ENCODE peak calls at places on chromosome 20, in four cellular contexts. A is T-helper 9 cell, Q is AML-193, V is ureter. S is an unnamed sample.

GRCh38 chr20:46959081-46959692 is 64.5 kb downstream of the EYA2 start:
- DNase-seq in V (no peak), Q (no peak), A (no peak), S (no peak)

GRCh38 chr20:25046736-25047666 is 10.9 kb downstream of the ACSS1 start:
- DNase-seq in A (no peak), Q (no peak), V (no peak), S (no peak)

GRCh38 chr20:17605131-17605660 is 35.3 kb downstream of the DSTN start:
- DNase-seq in A (no peak), Q (no peak), V (no peak), S (no peak)

GRCh38 chr20:37533154-37533715 is 5.6 kb upstream of the BLCAP start:
- DNase-seq in Q (no peak), V (no peak), A (no peak), S (no peak)

GRCh38 chr20:1626528-1627192 is 6.9 kb upstream of the SIRPB1 start:
- DNase-seq in A (no peak), Q (peak; percentile 11), V (no peak), S (no peak)

GRCh38 chr20:5402903-5403531 is 86.3 kb upstream of the PROKR2 start:
- DNase-seq in V (no peak), Q (peak; percentile 36), A (no peak), S (no peak)

GRCh38 chr20:36154696-36155628 is at the start of gene EPB41L1:
- DNase-seq in V (no peak), Q (no peak), A (no peak), S (no peak)

GRCh38 chr20:40754372-40754943 is 65.4 kb upstream of the MAFB start:
- DNase-seq in V (no peak), Q (no peak), A (no peak), S (no peak)